ENCODE peak calls at places on chromosomes 2 and 18, in five cellular contexts. V, J, Z, Q and Y are unnamed samples.

GRCh38 chr18:3319399-3319798 is 57.5 kb downstream of the MYL12B start:
- DNase-seq in V (no peak), J (no peak), Z (no peak), Q (no peak), Y (no peak)

GRCh38 chr2:239960929-239961661 is 64.0 kb downstream of the NDUFA10 start:
- DNase-seq in V (no peak), J (no peak), Z (no peak), Q (no peak), Y (no peak)

GRCh38 chr2:200668473-200668872 is 82.7 kb downstream of the AOX1 start:
- DNase-seq in V (no peak), J (no peak), Z (no peak), Q (no peak), Y (no peak)

GRCh38 chr18:50428531-50429206 is 53.8 kb downstream of the SKA1 start:
- DNase-seq in V (no peak), J (no peak), Z (no peak), Q (no peak), Y (no peak)

GRCh38 chr2:189024861-189025618 is 50.9 kb downstream of the COL3A1 start:
- DNase-seq in V (no peak), J (no peak), Z (no peak), Q (no peak), Y (no peak)

GRCh38 chr2:85909005-85909404 is 20.2 kb upstream of the ST3GAL5 start:
- DNase-seq in V (no peak), J (no peak), Z (no peak), Q (no peak), Y (no peak)

GRCh38 chr2:11103984-11104793 is 51.1 kb upstream of the SLC66A3 start:
- DNase-seq in V (no peak), J (no peak), Z (no peak), Q (no peak), Y (no peak)

GRCh38 chr2:219687882-219688559 is 60.6 kb downstream of the SLC4A3 start:
- DNase-seq in V (no peak), J (no peak), Z (no peak), Q (no peak), Y (no peak)

GRCh38 chr18:49250819-49251388 is 209.5 kb downstream of the DYM start:
- DNase-seq in V (no peak), J (no peak), Z (no peak), Q (peak), Y (no peak)

GRCh38 chr2:127770973-127771735 is 39.8 kb downstream of the WDR33 start:
- DNase-seq in V (no peak), J (no peak), Z (no peak), Q (no peak), Y (no peak)